ENCODE peak calls at places on chromosomes 16 and 17, in nine cellular contexts. One of them, this sample, is unnamed.

GRCh38 chr17:66645259-66645658 is 189.7 kb upstream of the CACNG5 start:
- DNase-seq in prostate gland: no peak
- DNase-seq in tibial nerve: no peak
- DNase-seq in neural progenitor cell: no peak
- DNase-seq in gastrocnemius medialis: no peak
- DNase-seq in left lung: no peak
- DNase-seq in HCT116: no peak
- DNase-seq in colonic mucosa: no peak
- DNase-seq in A549: no peak
- DNase-seq in this sample: no peak

GRCh38 chr16:66728117-66728787 is 23.2 kb downstream of the DYNC1LI2 start:
- DNase-seq in neural progenitor cell: peak; percentile 65
- DNase-seq in gastrocnemius medialis: no peak
- DNase-seq in HCT116: peak; percentile 28
- DNase-seq in A549: peak; percentile 61
- DNase-seq in prostate gland: peak; percentile 39
- DNase-seq in left lung: no peak
- DNase-seq in tibial nerve: no peak
- DNase-seq in colonic mucosa: no peak
- DNase-seq in this sample: peak; percentile 19

GRCh38 chr17:67481808-67482207 is 104.7 kb downstream of the PITPNC1 start:
- DNase-seq in colonic mucosa: no peak
- DNase-seq in A549: no peak
- DNase-seq in neural progenitor cell: no peak
- DNase-seq in tibial nerve: no peak
- DNase-seq in HCT116: no peak
- DNase-seq in prostate gland: no peak
- DNase-seq in gastrocnemius medialis: no peak
- DNase-seq in left lung: no peak
- DNase-seq in this sample: no peak

GRCh38 chr16:54286330-54287017 is at the start of gene IRX3:
- DNase-seq in HCT116: peak; percentile 66
- DNase-seq in colonic mucosa: no peak
- DNase-seq in tibial nerve: peak; percentile 24
- DNase-seq in A549: peak; percentile 88
- DNase-seq in left lung: peak; percentile 89
- DNase-seq in gastrocnemius medialis: peak; percentile 84
- DNase-seq in prostate gland: peak; percentile 95
- DNase-seq in neural progenitor cell: peak; percentile 96
- DNase-seq in this sample: peak; percentile 69

GRCh38 chr16:85279874-85280545 is 167.7 kb upstream of the CIBAR2 start:
- DNase-seq in gastrocnemius medialis: no peak
- DNase-seq in prostate gland: no peak
- DNase-seq in HCT116: no peak
- DNase-seq in neural progenitor cell: no peak
- DNase-seq in tibial nerve: peak; percentile 55
- DNase-seq in colonic mucosa: no peak
- DNase-seq in A549: no peak
- DNase-seq in left lung: no peak
- DNase-seq in this sample: peak; percentile 87

GRCh38 chr17:76251478-76252039 is 11.3 kb upstream of the RNF157 start:
- DNase-seq in tibial nerve: no peak
- DNase-seq in colonic mucosa: peak; percentile 27
- DNase-seq in left lung: no peak
- DNase-seq in HCT116: no peak
- DNase-seq in gastrocnemius medialis: no peak
- DNase-seq in prostate gland: no peak
- DNase-seq in neural progenitor cell: no peak
- DNase-seq in A549: no peak
- DNase-seq in this sample: no peak

GRCh38 chr16:50067290-50067853 is 1.6 kb downstream of the HEATR3 start:
- DNase-seq in colonic mucosa: peak; percentile 24
- DNase-seq in neural progenitor cell: peak; percentile 53
- DNase-seq in HCT116: peak; percentile 22
- DNase-seq in prostate gland: no peak
- DNase-seq in tibial nerve: peak; percentile 18
- DNase-seq in gastrocnemius medialis: no peak
- DNase-seq in left lung: no peak
- DNase-seq in A549: peak; percentile 12
- DNase-seq in this sample: peak; percentile 56

GRCh38 chr17:68585643-68586042 is 15.5 kb downstream of the FAM20A start:
- DNase-seq in HCT116: no peak
- DNase-seq in prostate gland: no peak
- DNase-seq in A549: no peak
- DNase-seq in tibial nerve: no peak
- DNase-seq in colonic mucosa: no peak
- DNase-seq in neural progenitor cell: no peak
- DNase-seq in gastrocnemius medialis: no peak
- DNase-seq in left lung: no peak
- DNase-seq in this sample: no peak

GRCh38 chr17:42409467-42410351 is 13.3 kb downstream of the CAVIN1 start:
- DNase-seq in colonic mucosa: no peak
- DNase-seq in gastrocnemius medialis: peak; percentile 92
- DNase-seq in left lung: peak; percentile 77
- DNase-seq in neural progenitor cell: no peak
- DNase-seq in tibial nerve: peak; percentile 85
- DNase-seq in A549: peak; percentile 99
- DNase-seq in prostate gland: peak; percentile 79
- DNase-seq in HCT116: peak; percentile 69
- DNase-seq in this sample: no peak

GRCh38 chr16:11683140-11683539 is 14.9 kb downstream of the SNN start:
- DNase-seq in prostate gland: no peak
- DNase-seq in left lung: no peak
- DNase-seq in HCT116: no peak
- DNase-seq in tibial nerve: no peak
- DNase-seq in A549: no peak
- DNase-seq in neural progenitor cell: no peak
- DNase-seq in gastrocnemius medialis: no peak
- DNase-seq in colonic mucosa: no peak
- DNase-seq in this sample: no peak

GRCh38 chr16:31421587-31421986 is 6.6 kb downstream of the COX6A2 start:
- DNase-seq in left lung: no peak
- DNase-seq in gastrocnemius medialis: no peak
- DNase-seq in prostate gland: no peak
- DNase-seq in neural progenitor cell: no peak
- DNase-seq in A549: no peak
- DNase-seq in HCT116: no peak
- DNase-seq in colonic mucosa: no peak
- DNase-seq in tibial nerve: no peak
- DNase-seq in this sample: no peak

GRCh38 chr17:72104164-72104862 is 16.5 kb upstream of the SOX9 start:
- DNase-seq in left lung: no peak
- DNase-seq in HCT116: no peak
- DNase-seq in A549: no peak
- DNase-seq in tibial nerve: no peak
- DNase-seq in neural progenitor cell: no peak
- DNase-seq in gastrocnemius medialis: no peak
- DNase-seq in prostate gland: no peak
- DNase-seq in colonic mucosa: no peak
- DNase-seq in this sample: no peak

GRCh38 chr17:75238684-75239191 is 22.7 kb downstream of the GGA3 start:
- DNase-seq in left lung: peak; percentile 52
- DNase-seq in neural progenitor cell: peak; percentile 80
- DNase-seq in gastrocnemius medialis: no peak
- DNase-seq in colonic mucosa: peak; percentile 44
- DNase-seq in HCT116: peak; percentile 59
- DNase-seq in prostate gland: peak; percentile 44
- DNase-seq in A549: peak; percentile 96
- DNase-seq in tibial nerve: no peak
- DNase-seq in this sample: peak; percentile 76

GRCh38 chr16:11561440-11561797 is 25.3 kb downstream of the LITAF start:
- DNase-seq in colonic mucosa: no peak
- DNase-seq in gastrocnemius medialis: no peak
- DNase-seq in HCT116: no peak
- DNase-seq in A549: no peak
- DNase-seq in tibial nerve: no peak
- DNase-seq in left lung: no peak
- DNase-seq in neural progenitor cell: no peak
- DNase-seq in prostate gland: no peak
- DNase-seq in this sample: no peak

GRCh38 chr16:10485698-10486382 is 94.6 kb downstream of the EMP2 start:
- DNase-seq in colonic mucosa: no peak
- DNase-seq in prostate gland: no peak
- DNase-seq in tibial nerve: no peak
- DNase-seq in gastrocnemius medialis: no peak
- DNase-seq in neural progenitor cell: no peak
- DNase-seq in left lung: no peak
- DNase-seq in HCT116: no peak
- DNase-seq in A549: no peak
- DNase-seq in this sample: no peak

GRCh38 chr17:43976956-43977837 is 23.5 kb upstream of the PYY start:
- DNase-seq in left lung: no peak
- DNase-seq in gastrocnemius medialis: no peak
- DNase-seq in HCT116: no peak
- DNase-seq in tibial nerve: no peak
- DNase-seq in A549: no peak
- DNase-seq in colonic mucosa: no peak
- DNase-seq in neural progenitor cell: no peak
- DNase-seq in prostate gland: no peak
- DNase-seq in this sample: no peak

GRCh38 chr16:14177704-14178103 is 106.6 kb downstream of the MRTFB start:
- DNase-seq in A549: no peak
- DNase-seq in colonic mucosa: no peak
- DNase-seq in neural progenitor cell: no peak
- DNase-seq in left lung: no peak
- DNase-seq in tibial nerve: no peak
- DNase-seq in gastrocnemius medialis: no peak
- DNase-seq in prostate gland: no peak
- DNase-seq in HCT116: no peak
- DNase-seq in this sample: no peak

GRCh38 chr16:14168146-14168545 is 97.0 kb downstream of the MRTFB start:
- DNase-seq in left lung: no peak
- DNase-seq in HCT116: no peak
- DNase-seq in A549: no peak
- DNase-seq in tibial nerve: no peak
- DNase-seq in colonic mucosa: no peak
- DNase-seq in gastrocnemius medialis: no peak
- DNase-seq in prostate gland: no peak
- DNase-seq in neural progenitor cell: no peak
- DNase-seq in this sample: no peak

GRCh38 chr16:14172200-14172805 is 101.2 kb downstream of the MRTFB start:
- DNase-seq in neural progenitor cell: no peak
- DNase-seq in A549: no peak
- DNase-seq in tibial nerve: no peak
- DNase-seq in left lung: no peak
- DNase-seq in colonic mucosa: no peak
- DNase-seq in HCT116: no peak
- DNase-seq in gastrocnemius medialis: no peak
- DNase-seq in prostate gland: no peak
- DNase-seq in this sample: no peak
- H3K4me3 ChIP-seq in neural progenitor cell: no peak overlapping the region
- H3K4me3 ChIP-seq in A549: no peak overlapping the region
- H3K4me3 ChIP-seq in tibial nerve: no peak overlapping the region
- H3K4me3 ChIP-seq in left lung: no peak overlapping the region
- H3K4me3 ChIP-seq in colonic mucosa: no peak overlapping the region
- H3K4me3 ChIP-seq in HCT116: no peak overlapping the region
- H3K4me3 ChIP-seq in gastrocnemius medialis: no peak overlapping the region
- H3K4me3 ChIP-seq in prostate gland: no peak overlapping the region
- H3K4me3 ChIP-seq in this sample: no peak overlapping the region

DNA sequence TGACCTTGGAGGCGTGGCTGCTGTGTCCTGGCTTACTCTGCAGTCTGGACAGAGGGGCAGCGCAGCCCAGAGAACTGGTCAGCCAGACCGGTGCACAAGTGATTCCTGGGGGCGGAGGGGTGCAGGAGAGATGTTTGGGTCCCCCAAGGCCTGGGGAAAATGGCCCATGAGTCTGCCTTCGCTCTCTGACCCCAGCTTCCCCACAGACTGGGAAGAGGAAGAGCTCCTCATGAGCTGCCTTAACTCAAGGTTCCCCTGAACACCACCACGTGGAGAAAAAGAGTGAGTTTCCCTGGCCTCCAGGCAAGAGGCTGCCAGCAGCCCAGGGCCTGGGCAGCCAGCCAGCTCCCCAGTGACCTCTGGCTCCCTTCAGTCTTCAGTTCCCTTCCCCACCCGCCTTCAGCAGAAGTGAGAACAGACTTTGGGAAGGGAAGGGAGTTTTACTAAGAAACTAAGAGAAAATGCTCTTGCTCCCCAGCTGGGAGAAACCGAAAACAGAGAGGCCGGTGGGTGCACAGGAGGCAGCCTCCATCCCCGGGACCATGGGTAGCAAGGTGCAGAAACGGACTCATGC is 2.0 kb upstream of the C17orf99 start:
- DNase-seq in colonic mucosa: peak; percentile 90
- DNase-seq in neural progenitor cell: no peak
- DNase-seq in gastrocnemius medialis: peak; percentile 45
- DNase-seq in tibial nerve: peak; percentile 75
- DNase-seq in HCT116: no peak
- DNase-seq in prostate gland: no peak
- DNase-seq in left lung: peak; percentile 90
- DNase-seq in A549: no peak
- DNase-seq in this sample: peak; percentile 86
- TF ChIP-seq CTCF in colonic mucosa: no peak
- TF ChIP-seq CTCF in neural progenitor cell: no peak
- TF ChIP-seq CTCF in gastrocnemius medialis: no peak
- TF ChIP-seq CTCF in tibial nerve: no peak
- TF ChIP-seq CTCF in HCT116: no peak
- TF ChIP-seq CTCF in prostate gland: no peak
- TF ChIP-seq CTCF in left lung: no peak
- TF ChIP-seq CTCF in A549: peak; percentile 10
- TF ChIP-seq CTCF in this sample: no peak

DNA sequence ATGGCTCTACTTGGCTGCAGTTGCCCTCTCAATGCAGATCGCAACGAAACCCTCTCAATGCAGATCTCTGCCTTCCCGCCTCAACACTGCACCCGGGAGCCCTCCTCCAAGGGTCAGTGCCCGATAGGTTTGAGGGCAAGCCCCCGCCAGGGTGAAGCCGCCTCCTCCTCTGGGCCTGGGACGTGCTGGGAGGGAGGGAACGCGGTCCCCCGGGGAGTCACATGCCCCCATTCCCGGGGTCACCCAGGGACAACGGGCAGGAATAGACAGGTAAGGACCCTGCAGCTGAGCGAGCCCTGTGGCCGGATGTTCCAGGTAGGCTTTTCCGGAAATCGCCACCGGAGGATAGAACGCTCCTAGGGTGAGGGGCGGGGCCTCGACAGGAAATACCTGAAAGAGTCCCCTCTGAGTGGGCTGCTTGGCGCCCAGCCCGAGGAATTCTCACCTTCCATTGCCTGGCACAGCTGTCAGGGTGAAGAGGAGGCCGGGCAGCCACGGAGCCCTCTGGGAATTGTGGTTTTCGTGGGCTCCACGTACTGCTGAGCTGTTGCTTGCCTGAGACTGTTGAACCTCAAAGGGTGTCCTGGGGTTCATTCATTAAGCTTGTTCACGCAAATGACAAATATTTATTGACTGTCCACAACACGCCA is 12.8 kb downstream of the ZNF174 start:
- DNase-seq in A549: no peak
- DNase-seq in gastrocnemius medialis: no peak
- DNase-seq in prostate gland: no peak
- DNase-seq in neural progenitor cell: no peak
- DNase-seq in left lung: no peak
- DNase-seq in tibial nerve: no peak
- DNase-seq in colonic mucosa: no peak
- DNase-seq in HCT116: no peak
- DNase-seq in this sample: peak; percentile 29
- H3K9me3 ChIP-seq in A549: peaks cover 94% of the 10 kb centered on the region
- H3K9me3 ChIP-seq in gastrocnemius medialis: peaks cover 47% of the 10 kb centered on the region
- H3K9me3 ChIP-seq in prostate gland: peaks cover 1% of the 10 kb centered on the region
- H3K9me3 ChIP-seq in neural progenitor cell: peaks cover 29% of the 10 kb centered on the region
- H3K9me3 ChIP-seq in left lung: peaks cover 7% of the 10 kb centered on the region
- H3K9me3 ChIP-seq in tibial nerve: peaks cover 99% of the 10 kb centered on the region
- H3K9me3 ChIP-seq in colonic mucosa: peaks cover 5% of the 10 kb centered on the region
- H3K9me3 ChIP-seq in HCT116: peaks cover 12% of the 10 kb centered on the region
- H3K9me3 ChIP-seq in this sample: peaks cover 5% of the 10 kb centered on the region

GRCh38 chr17:7576432-7576937 is 3.0 kb upstream of the CD68 start:
- DNase-seq in gastrocnemius medialis: no peak
- DNase-seq in tibial nerve: no peak
- DNase-seq in HCT116: no peak
- DNase-seq in A549: no peak
- DNase-seq in left lung: no peak
- DNase-seq in colonic mucosa: no peak
- DNase-seq in prostate gland: no peak
- DNase-seq in neural progenitor cell: no peak
- DNase-seq in this sample: no peak
- H3K4me3 ChIP-seq in gastrocnemius medialis: no peak overlapping the region
- H3K4me3 ChIP-seq in tibial nerve: no peak overlapping the region
- H3K4me3 ChIP-seq in HCT116: no peak overlapping the region
- H3K4me3 ChIP-seq in A549: no peak overlapping the region
- H3K4me3 ChIP-seq in left lung: no peak overlapping the region
- H3K4me3 ChIP-seq in colonic mucosa: no peak overlapping the region
- H3K4me3 ChIP-seq in prostate gland: no peak overlapping the region
- H3K4me3 ChIP-seq in neural progenitor cell: no peak overlapping the region
- H3K4me3 ChIP-seq in this sample: no peak overlapping the region